ENCODE peak calls at places on chromosome 2, in eight cellular contexts. I, L, D, Z, V, Q, B and J are unnamed samples.

GRCh38 chr2:46832543-46832942 is 83.1 kb downstream of the MCFD2 start:
- DNase-seq in I (no peak), L (no peak), D (no peak), Z (no peak), V (no peak), Q (no peak), B (no peak), J (no peak)

GRCh38 chr2:143161982-143162837 is 33.0 kb downstream of the ARHGAP15 start:
- DNase-seq in I (peak), L (peak), D (peak), Z (peak), V (peak), Q (peak), B (peak), J (peak)

GRCh38 chr2:236855176-236855865 is 230.4 kb upstream of the COPS8 start:
- DNase-seq in I (no peak), L (no peak), D (no peak), Z (no peak), V (no peak), Q (no peak), B (no peak), J (no peak)

GRCh38 chr2:52192656-52193055 is 1160.7 kb upstream of the NRXN1 start:
- DNase-seq in I (no peak), L (no peak), D (no peak), Z (no peak), V (no peak), Q (no peak), B (no peak), J (no peak)

GRCh38 chr2:102844911-102845310 is 83.1 kb downstream of the TMEM182 start:
- DNase-seq in I (no peak), L (no peak), D (no peak), Z (no peak), V (no peak), Q (no peak), B (no peak), J (no peak)

GRCh38 chr2:73736378-73736777 is 767 bp downstream of the TPRKB start:
- DNase-seq in I (no peak), L (no peak), D (no peak), Z (no peak), V (no peak), Q (no peak), B (no peak), J (no peak)

GRCh38 chr2:138827426-138828054 is 47.4 kb upstream of the NXPH2 start:
- DNase-seq in I (peak), L (peak), D (peak), Z (peak), V (peak), Q (peak), B (peak), J (peak)

GRCh38 chr2:19746611-19747309 is 155.0 kb downstream of the TTC32 start:
- DNase-seq in I (peak), L (no peak), D (peak), Z (no peak), V (peak), Q (peak), B (peak), J (peak)

GRCh38 chr2:8803658-8804379 is 33.6 kb downstream of the KIDINS220 start:
- DNase-seq in I (peak), L (peak), D (no peak), Z (no peak), V (no peak), Q (no peak), B (no peak), J (peak)

GRCh38 chr2:86821842-86822241 is 31.1 kb upstream of the CD8A start:
- DNase-seq in I (no peak), L (no peak), D (no peak), Z (no peak), V (no peak), Q (no peak), B (no peak), J (no peak)

GRCh38 chr2:215626812-215627281 is 191.0 kb upstream of the FN1 start:
- DNase-seq in I (no peak), L (no peak), D (peak), Z (no peak), V (no peak), Q (no peak), B (no peak), J (no peak)

GRCh38 chr2:197037863-197038398 is 111.4 kb upstream of the PGAP1 start:
- DNase-seq in I (peak), L (no peak), D (peak), Z (no peak), V (no peak), Q (no peak), B (no peak), J (peak)

GRCh38 chr2:14189929-14190328 is 442.6 kb upstream of the LRATD1 start:
- DNase-seq in I (no peak), L (no peak), D (no peak), Z (no peak), V (no peak), Q (no peak), B (no peak), J (peak)

GRCh38 chr2:139645617-139646016 is 865.4 kb upstream of the NXPH2 start:
- DNase-seq in I (no peak), L (no peak), D (no peak), Z (no peak), V (no peak), Q (no peak), B (no peak), J (no peak)

GRCh38 chr2:160918909-160919503 is 241.2 kb upstream of the TANK start:
- DNase-seq in I (peak), L (peak), D (peak), Z (peak), V (peak), Q (peak), B (no peak), J (peak)

GRCh38 chr2:84158605-84159004 is 300.5 kb downstream of the SUCLG1 start:
- DNase-seq in I (no peak), L (no peak), D (no peak), Z (no peak), V (no peak), Q (no peak), B (no peak), J (no peak)

GRCh38 chr2:239052046-239052445 is 204.2 kb downstream of the TWIST2 start:
- DNase-seq in I (no peak), L (no peak), D (no peak), Z (no peak), V (no peak), Q (no peak), B (no peak), J (no peak)

GRCh38 chr2:23757686-23758433 is 169.1 kb downstream of the ATAD2B start:
- DNase-seq in I (peak), L (peak), D (no peak), Z (no peak), V (no peak), Q (no peak), B (no peak), J (peak)

GRCh38 chr2:217090884-217091283 is 231.0 kb upstream of the TNP1 start:
- DNase-seq in I (no peak), L (no peak), D (no peak), Z (no peak), V (no peak), Q (no peak), B (no peak), J (no peak)

GRCh38 chr2:101794141-101794540 is 96.6 kb downstream of the MAP4K4 start:
- DNase-seq in I (no peak), L (no peak), D (no peak), Z (no peak), V (no peak), Q (no peak), B (no peak), J (no peak)

GRCh38 chr2:235666240-235666781 is 172.5 kb downstream of the AGAP1 start:
- DNase-seq in I (peak), L (peak), D (peak), Z (peak), V (peak), Q (no peak), B (peak), J (peak)

GRCh38 chr2:191478754-191479679 is 198.9 kb upstream of the NABP1 start:
- DNase-seq in I (peak), L (no peak), D (peak), Z (no peak), V (peak), Q (no peak), B (peak), J (no peak)

GRCh38 chr2:9844036-9844483 is 786 bp downstream of the TAF1B start:
- DNase-seq in I (peak), L (no peak), D (peak), Z (peak), V (peak), Q (peak), B (no peak), J (peak)

GRCh38 chr2:40488101-40488598 is 36.3 kb upstream of the SLC8A1 start:
- DNase-seq in I (peak), L (peak), D (peak), Z (peak), V (peak), Q (peak), B (peak), J (peak)

GRCh38 chr2:215695876-215696275 is 260.0 kb upstream of the FN1 start:
- DNase-seq in I (peak), L (no peak), D (no peak), Z (no peak), V (no peak), Q (no peak), B (no peak), J (no peak)

GRCh38 chr2:173181982-173182381 is 106.3 kb downstream of the MAP3K20 start:
- DNase-seq in I (no peak), L (no peak), D (no peak), Z (no peak), V (no peak), Q (no peak), B (no peak), J (no peak)

GRCh38 chr2:173187911-173188788 is 112.5 kb downstream of the MAP3K20 start:
- DNase-seq in I (peak), L (no peak), D (no peak), Z (no peak), V (no peak), Q (no peak), B (no peak), J (peak)

GRCh38 chr2:173184031-173185004 is 108.7 kb downstream of the MAP3K20 start:
- DNase-seq in I (peak), L (peak), D (peak), Z (no peak), V (peak), Q (no peak), B (peak), J (peak)

GRCh38 chr2:173185437-173185836 is 109.8 kb downstream of the MAP3K20 start:
- DNase-seq in I (peak), L (no peak), D (no peak), Z (no peak), V (no peak), Q (no peak), B (no peak), J (no peak)
- H3K4me2 ChIP-seq in I (no peak), L (no peak), D (no peak), Z (no peak), V (no peak), Q (no peak), B (no peak), J (no peak)

GRCh38 chr2:128282246-128282975 is 36.3 kb downstream of the HS6ST1 start:
- DNase-seq in I (no peak), L (no peak), D (no peak), Z (no peak), V (no peak), Q (no peak), B (peak), J (no peak)

GRCh38 chr2:128281852-128282245 is 36.8 kb downstream of the HS6ST1 start:
- DNase-seq in I (no peak), L (no peak), D (no peak), Z (no peak), V (no peak), Q (no peak), B (no peak), J (no peak)

GRCh38 chr2:128278979-128279378 is 39.7 kb downstream of the HS6ST1 start:
- DNase-seq in I (no peak), L (no peak), D (no peak), Z (no peak), V (no peak), Q (no peak), B (no peak), J (no peak)

GRCh38 chr2:128279786-128280701 is 38.6 kb downstream of the HS6ST1 start:
- DNase-seq in I (no peak), L (no peak), D (no peak), Z (no peak), V (no peak), Q (no peak), B (no peak), J (no peak)

GRCh38 chr2:128280901-128281321 is 37.8 kb downstream of the HS6ST1 start:
- DNase-seq in I (no peak), L (no peak), D (no peak), Z (no peak), V (no peak), Q (no peak), B (no peak), J (no peak)
- TF ChIP-seq EZH2phosphoT487 in I (no peak), L (no peak), D (no peak), Z (no peak), V (no peak), Q (no peak), B (no peak), J (no peak)

GRCh38 chr2:120567128-120567527 is 168.5 kb upstream of the GLI2 start:
- DNase-seq in I (no peak), L (no peak), D (no peak), Z (no peak), V (no peak), Q (no peak), B (no peak), J (no peak)
- H3K4me2 ChIP-seq in I (no peak), L (no peak), D (no peak), Z (no peak), V (no peak), Q (no peak), B (no peak), J (no peak)

DNA sequence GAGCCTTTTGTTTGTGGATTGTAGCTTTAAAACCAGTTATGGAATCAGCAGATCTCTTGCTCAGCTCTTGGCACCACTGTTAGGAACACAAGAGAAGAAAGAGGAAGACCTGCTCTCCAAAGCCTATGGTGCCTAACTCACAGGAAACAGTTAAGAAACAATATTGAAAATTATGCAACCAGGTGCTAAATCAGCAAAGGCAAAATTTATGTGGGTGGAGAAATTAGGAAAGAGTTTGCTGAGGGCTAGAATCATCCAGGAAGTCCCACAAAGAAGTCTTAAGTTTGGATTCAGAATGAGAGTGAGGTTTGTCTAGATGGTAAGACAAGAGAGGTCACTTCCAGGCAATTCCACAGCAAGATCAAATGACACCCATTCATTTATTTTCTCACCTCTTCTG is 49.4 kb downstream of the AOX1 start:
- DNase-seq in I (peak), L (no peak), D (no peak), Z (no peak), V (no peak), Q (no peak), B (no peak), J (no peak)
- TF ChIP-seq EZH2phosphoT487 in I (no peak), L (no peak), D (no peak), Z (no peak), V (no peak), Q (no peak), B (no peak), J (no peak)

GRCh38 chr2:45450633-45451032 is 160.4 kb downstream of the SRBD1 start:
- DNase-seq in I (no peak), L (no peak), D (no peak), Z (no peak), V (no peak), Q (no peak), B (no peak), J (no peak)

GRCh38 chr2:45448217-45448616 is 162.8 kb downstream of the SRBD1 start:
- DNase-seq in I (no peak), L (no peak), D (no peak), Z (no peak), V (no peak), Q (no peak), B (no peak), J (no peak)

GRCh38 chr2:45457211-45457945 is 153.7 kb downstream of the SRBD1 start:
- DNase-seq in I (no peak), L (no peak), D (no peak), Z (no peak), V (no peak), Q (peak), B (no peak), J (no peak)

GRCh38 chr2:45452866-45453265 is 158.2 kb downstream of the SRBD1 start:
- DNase-seq in I (peak), L (no peak), D (no peak), Z (no peak), V (no peak), Q (no peak), B (no peak), J (no peak)
- H3K4me2 ChIP-seq in I (peak), L (no peak), D (no peak), Z (no peak), V (no peak), Q (no peak), B (no peak), J (no peak)

GRCh38 chr2:58146707-58147106 is 94.4 kb downstream of the FANCL start:
- DNase-seq in I (peak), L (peak), D (no peak), Z (no peak), V (no peak), Q (no peak), B (no peak), J (peak)
- TF ChIP-seq EZH2phosphoT487 in I (no peak), L (no peak), D (no peak), Z (no peak), V (no peak), Q (no peak), B (no peak), J (no peak)

DNA sequence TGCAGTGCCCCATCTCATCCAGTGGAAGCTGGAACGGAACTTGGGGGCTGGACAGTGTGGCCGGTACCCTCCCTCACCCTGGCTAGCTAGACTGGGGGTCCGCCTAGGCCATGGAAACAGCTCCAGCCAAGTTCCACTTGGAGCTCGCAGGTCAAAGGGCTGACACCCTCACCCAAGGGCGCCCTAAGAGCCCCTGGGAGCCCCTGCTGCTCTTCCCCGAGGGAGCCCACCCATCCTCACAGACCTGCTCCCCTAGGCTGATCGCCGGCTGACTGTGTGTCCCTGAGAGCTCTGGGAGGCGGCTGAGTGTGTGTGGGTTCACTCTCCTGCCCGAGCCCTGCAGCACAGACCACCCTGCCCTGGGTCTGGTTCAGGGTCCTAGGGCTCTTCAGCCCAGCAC is 118.2 kb upstream of the OTOS start:
- DNase-seq in I (no peak), L (no peak), D (no peak), Z (no peak), V (no peak), Q (no peak), B (no peak), J (no peak)
- H3K4me2 ChIP-seq in I (no peak), L (no peak), D (no peak), Z (no peak), V (no peak), Q (no peak), B (no peak), J (no peak)

DNA sequence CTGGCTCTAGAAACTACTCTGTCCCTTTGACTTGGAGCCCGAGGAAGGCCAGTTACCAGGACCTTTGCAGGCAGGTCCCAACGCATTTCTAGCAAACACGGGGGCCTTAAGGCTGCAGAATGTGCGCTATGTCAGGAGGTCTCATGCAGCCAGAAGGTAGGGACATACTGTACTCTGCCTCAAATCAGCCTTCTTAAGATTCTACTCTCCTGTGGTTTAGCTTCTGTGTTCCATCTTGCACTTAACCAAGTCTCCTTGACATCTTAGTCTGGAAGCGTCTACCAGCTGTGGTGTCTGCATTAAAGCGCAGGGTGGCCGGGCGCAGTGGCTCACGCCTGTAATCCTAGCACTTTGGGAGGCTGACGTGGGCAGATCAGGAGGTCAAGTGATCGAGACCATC is 65.5 kb downstream of the STEAP3 start:
- DNase-seq in I (no peak), L (no peak), D (no peak), Z (no peak), V (no peak), Q (no peak), B (no peak), J (no peak)
- TF ChIP-seq EZH2phosphoT487 in I (no peak), L (no peak), D (no peak), Z (no peak), V (no peak), Q (no peak), B (no peak), J (no peak)